ENCODE peak calls at places on chromosomes 4 and X, in eight cellular contexts. Y is upper lobe of left lung; Z is nephron progenitor cell; B is astrocyte of the spinal cord; X is CD8-positive, alpha-beta T cell; K is WERI-Rb-1; U is neural crest cell; R is MCF 10A. S is an unnamed sample.

GRCh38 chr4:145938618-145939177 is at the start of gene ZNF827:
- DNase-seq in Y (peak; percentile 57), Z (peak; percentile 74), B (peak; percentile 78), X (peak; percentile 69), K (peak; percentile 68), U (peak; percentile 58), R (peak; percentile 54), S (peak; percentile 74)

GRCh38 chr4:158840131-158840530 is 71.3 kb downstream of the FNIP2 start:
- DNase-seq in Y (no peak), Z (no peak), B (no peak), X (no peak), K (no peak), U (no peak), R (no peak), S (no peak)

GRCh38 chr4:77193511-77194236 is 36.7 kb downstream of the CCNG2 start:
- DNase-seq in Y (peak; percentile 82), Z (peak; percentile 18), B (no peak), X (peak; percentile 71), K (no peak), U (no peak), R (no peak), S (no peak)

GRCh38 chrX:108165349-108166111 is 74.0 kb downstream of the ATG4A start:
- DNase-seq in Y (no peak), Z (peak; percentile 20), B (peak; percentile 43), X (no peak), K (peak; percentile 10), U (peak; percentile 22), R (peak; percentile 48), S (no peak)

GRCh38 chr4:20265726-20266125 is 14.0 kb downstream of the SLIT2 start:
- DNase-seq in Y (no peak), Z (no peak), B (peak; percentile 33), X (no peak), K (no peak), U (no peak), R (no peak), S (no peak)

GRCh38 chrX:101260435-101260834 is 30.7 kb downstream of the TAF7L start:
- DNase-seq in Y (no peak), Z (no peak), B (no peak), X (no peak), K (peak; percentile 19), U (no peak), R (peak; percentile 16), S (no peak)

GRCh38 chr4:54818481-54818880 is 160.7 kb downstream of the KIT start:
- DNase-seq in Y (no peak), Z (no peak), B (no peak), X (no peak), K (no peak), U (no peak), R (no peak), S (no peak)

GRCh38 chr4:40330536-40330935 is 4.6 kb upstream of the CHRNA9 start:
- DNase-seq in Y (no peak), Z (no peak), B (no peak), X (no peak), K (no peak), U (no peak), R (no peak), S (no peak)

GRCh38 chr4:138972956-138973819 is 42.4 kb upstream of the NOCT start:
- DNase-seq in Y (no peak), Z (peak; percentile 24), B (no peak), X (no peak), K (no peak), U (no peak), R (no peak), S (no peak)

GRCh38 chrX:97860206-97860605 is 976.5 kb downstream of the RPA4 start:
- DNase-seq in Y (no peak), Z (no peak), B (peak; percentile 32), X (no peak), K (no peak), U (peak; percentile 51), R (peak; percentile 33), S (no peak)

GRCh38 chrX:57137481-57137880 is 284 bp upstream of the SPIN2A start:
- DNase-seq in Y (no peak), Z (no peak), B (peak; percentile 1), X (no peak), K (no peak), U (no peak), R (no peak), S (no peak)

GRCh38 chr4:68883870-68884269 is 67.7 kb downstream of the UGT2A3 start:
- DNase-seq in Y (no peak), Z (no peak), B (no peak), X (no peak), K (no peak), U (no peak), R (no peak), S (no peak)

GRCh38 chr4:175459571-175459970 is 352.5 kb downstream of the GPM6A start:
- DNase-seq in Y (no peak), Z (no peak), B (peak; percentile 35), X (no peak), K (no peak), U (no peak), R (no peak), S (no peak)

GRCh38 chr4:115883862-115884261 is 770.4 kb upstream of the NDST4 start:
- DNase-seq in Y (no peak), Z (no peak), B (no peak), X (no peak), K (no peak), U (no peak), R (no peak), S (no peak)

GRCh38 chr4:123305746-123306145 is 90.8 kb upstream of the SPRY1 start:
- DNase-seq in Y (no peak), Z (no peak), B (no peak), X (no peak), K (no peak), U (no peak), R (no peak), S (no peak)

GRCh38 chr4:35102111-35102510 is 1142.2 kb downstream of the ARAP2 start:
- DNase-seq in Y (no peak), Z (no peak), B (no peak), X (no peak), K (no peak), U (no peak), R (no peak), S (no peak)

GRCh38 chrX:15679246-15679645 is 14.6 kb upstream of the CLTRN start:
- DNase-seq in Y (no peak), Z (no peak), B (no peak), X (no peak), K (no peak), U (no peak), R (no peak), S (no peak)

GRCh38 chr4:11428701-11429571 is at the start of gene HS3ST1:
- DNase-seq in Y (peak; percentile 73), Z (peak; percentile 81), B (peak; percentile 64), X (no peak), K (peak; percentile 89), U (peak; percentile 59), R (peak; percentile 88), S (peak; percentile 84)

GRCh38 chrX:69161371-69161770 is 3.9 kb downstream of the PJA1 start:
- DNase-seq in Y (no peak), Z (no peak), B (no peak), X (no peak), K (no peak), U (no peak), R (no peak), S (no peak)

GRCh38 chr4:6271701-6272465 is 2.2 kb downstream of the WFS1 start:
- DNase-seq in Y (peak; percentile 85), Z (no peak), B (no peak), X (no peak), K (no peak), U (no peak), R (no peak), S (no peak)

GRCh38 chr4:26566027-26566578 is 17.8 kb upstream of the TBC1D19 start:
- DNase-seq in Y (no peak), Z (no peak), B (no peak), X (no peak), K (no peak), U (no peak), R (no peak), S (no peak)

GRCh38 chrX:20654596-20655106 is 387.9 kb upstream of the RPS6KA3 start:
- DNase-seq in Y (no peak), Z (no peak), B (no peak), X (no peak), K (no peak), U (no peak), R (peak; percentile 22), S (no peak)

GRCh38 chrX:79270401-79270800 is 96.7 kb downstream of the ITM2A start:
- DNase-seq in Y (no peak), Z (peak; percentile 33), B (no peak), X (peak; percentile 70), K (no peak), U (no peak), R (peak; percentile 41), S (no peak)
- TF ChIP-seq CTCF in Y (no peak), Z (peak; percentile 45), B (no peak), X (peak; percentile 69), K (peak; percentile 38), U (peak; percentile 35), R (peak; percentile 24), S (peak; percentile 51)

DNA sequence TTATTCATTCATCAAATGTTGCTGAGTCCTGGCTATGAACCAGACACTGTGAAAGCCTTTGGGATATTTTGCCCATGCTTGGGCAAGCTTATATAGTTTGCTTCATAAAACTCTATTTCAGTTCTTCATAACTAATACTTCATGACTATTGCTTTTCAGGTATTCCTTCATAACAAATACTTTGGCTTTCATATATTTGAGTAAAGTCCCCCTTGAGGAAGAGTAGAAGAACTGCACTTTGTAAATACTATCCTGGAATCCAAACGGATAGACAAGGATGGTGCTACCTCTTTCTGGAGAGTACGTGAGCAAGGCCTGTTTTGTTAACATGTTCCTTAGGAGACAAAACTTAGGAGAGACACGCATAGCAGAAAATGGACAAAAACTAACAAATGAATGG is 1.7 kb upstream of the AFP start:
- DNase-seq in Y (no peak), Z (no peak), B (no peak), X (no peak), K (no peak), U (no peak), R (peak; percentile 24), S (no peak)
- TF ChIP-seq CTCF in Y (no peak), Z (peak; percentile 55), B (peak; percentile 58), X (no peak), K (peak; percentile 22), U (peak; percentile 63), R (peak; percentile 40), S (peak; percentile 69)

GRCh38 chr4:46274717-46275116 is 115.2 kb downstream of the GABRA2 start:
- DNase-seq in Y (no peak), Z (no peak), B (peak; percentile 1), X (no peak), K (no peak), U (no peak), R (peak; percentile 26), S (no peak)
- TF ChIP-seq CTCF in Y (no peak), Z (peak; percentile 46), B (peak; percentile 29), X (no peak), K (peak; percentile 26), U (peak; percentile 56), R (peak; percentile 55), S (peak; percentile 65)

GRCh38 chr4:164021947-164022346 is 527.5 kb downstream of the TMA16 start:
- DNase-seq in Y (no peak), Z (no peak), B (no peak), X (no peak), K (no peak), U (no peak), R (no peak), S (no peak)
- TF ChIP-seq CTCF in Y (no peak), Z (no peak), B (no peak), X (no peak), K (no peak), U (no peak), R (no peak), S (no peak)

S was measured in type B pancreatic cell.